ENCODE peak calls at places on chromosomes 11 and 22, in ten cellular contexts. T is activated T-cell treated with anti-CD3 and anti-CD28 coated beads, Interleukin-2, amount 50 U/mL, for 72 hours; P is activated CD8-positive, alpha-beta T cell treated with anti-CD3 and anti-CD28 coated beads, Interleukin-2, amount 10 ng/mL, durations not matched to agents 7 days and 5 days; V is naive thymus-derived CD4-positive, alpha-beta T cell; N is stimulated activated naive CD8-positive, alpha-beta T cell treated with anti-CD3 and anti-CD28 coated beads, Interleukin-15, amount 100 ng/mL, for 72 hours; X is gastroesophageal sphincter; R is left cardiac atrium; I is gastrocnemius medialis; U is Panc1; C is PC-3. E is an unnamed sample.

GRCh38 chr11:68019486-68019885 is 9.4 kb downstream of the ALDH3B1 start:
- ATAC-seq in T (no peak), P (no peak), V (no peak), N (no peak), X (no peak), R (no peak), I (no peak), U (no peak), C (no peak), E (no peak)

GRCh38 chr11:11569936-11570491 is 51.8 kb downstream of the GALNT18 start:
- ATAC-seq in T (no peak), P (no peak), V (peak; percentile 24), N (no peak), X (peak; percentile 75), R (peak; percentile 95), I (peak; percentile 63), U (peak; percentile 80), C (peak; percentile 48), E (no peak)

GRCh38 chr22:49649166-49649565 is 178.5 kb downstream of the BRD1 start:
- ATAC-seq in T (no peak), P (no peak), V (no peak), N (no peak), X (no peak), R (no peak), I (no peak), U (no peak), C (no peak), E (no peak)

GRCh38 chr11:129322941-129323340 is 52.7 kb upstream of the BARX2 start:
- ATAC-seq in T (no peak), P (no peak), V (no peak), N (no peak), X (no peak), R (no peak), I (no peak), U (no peak), C (no peak), E (no peak)

GRCh38 chr11:82883853-82884252 is 16.4 kb downstream of the PRCP start:
- ATAC-seq in T (no peak), P (no peak), V (peak; percentile 48), N (no peak), X (peak; percentile 77), R (peak; percentile 87), I (peak; percentile 56), U (no peak), C (no peak), E (no peak)

GRCh38 chr11:65422104-65422632 is 430 bp upstream of the NEAT1 start:
- ATAC-seq in T (peak; percentile 6), P (peak; percentile 3), V (peak; percentile 29), N (peak; percentile 7), X (peak; percentile 29), R (peak; percentile 44), I (peak; percentile 11), U (peak; percentile 36), C (peak; percentile 5), E (peak; percentile 37)

GRCh38 chr11:117818036-117818858 is 6.3 kb downstream of the FXYD2 start:
- ATAC-seq in T (peak; percentile 63), P (peak; percentile 8), V (peak; percentile 22), N (peak; percentile 77), X (no peak), R (peak; percentile 2), I (peak; percentile 10), U (peak; percentile 14), C (peak; percentile 37), E (peak; percentile 57)

GRCh38 chr11:84036664-84037194 is 750.6 kb upstream of the CCDC90B start:
- ATAC-seq in T (no peak), P (no peak), V (no peak), N (no peak), X (peak; percentile 60), R (no peak), I (no peak), U (no peak), C (no peak), E (no peak)

GRCh38 chr11:100557830-100558611 is 129.1 kb upstream of the ARHGAP42 start:
- ATAC-seq in T (no peak), P (no peak), V (no peak), N (no peak), X (no peak), R (no peak), I (no peak), U (no peak), C (peak; percentile 58), E (no peak)

GRCh38 chr11:1560618-1561251 is 11.3 kb downstream of the DUSP8 start:
- ATAC-seq in T (no peak), P (no peak), V (no peak), N (no peak), X (no peak), R (no peak), I (no peak), U (peak; percentile 25), C (no peak), E (no peak)

GRCh38 chr11:11311169-11311568 is 41.9 kb downstream of the CSNK2A3 start:
- ATAC-seq in T (no peak), P (peak; percentile 58), V (peak; percentile 70), N (no peak), X (no peak), R (no peak), I (no peak), U (no peak), C (no peak), E (peak; percentile 69)

GRCh38 chr11:122633219-122633829 is 22.2 kb upstream of the UBASH3B start:
- ATAC-seq in T (peak; percentile 41), P (peak; percentile 37), V (peak; percentile 52), N (peak; percentile 64), X (no peak), R (peak; percentile 78), I (no peak), U (peak; percentile 88), C (peak; percentile 53), E (peak; percentile 64)

GRCh38 chr22:18929459-18929858 is 6.6 kb downstream of the PRODH start:
- ATAC-seq in T (no peak), P (no peak), V (no peak), N (no peak), X (peak; percentile 97), R (peak; percentile 92), I (peak; percentile 66), U (no peak), C (no peak), E (no peak)

GRCh38 chr11:70405679-70406395 is 7.5 kb downstream of the CTTN start:
- ATAC-seq in T (no peak), P (no peak), V (no peak), N (no peak), X (no peak), R (no peak), I (no peak), U (no peak), C (no peak), E (no peak)

GRCh38 chr22:28903080-28903479 is 19.7 kb downstream of the ZNRF3 start:
- ATAC-seq in T (no peak), P (no peak), V (no peak), N (no peak), X (peak; percentile 51), R (peak; percentile 62), I (no peak), U (no peak), C (no peak), E (no peak)

GRCh38 chr11:10564692-10565318 is 3.7 kb downstream of the LYVE1 start:
- ATAC-seq in T (no peak), P (no peak), V (no peak), N (no peak), X (no peak), R (no peak), I (no peak), U (no peak), C (peak; percentile 23), E (peak; percentile 68)

GRCh38 chr11:65803797-65804492 is 17.1 kb downstream of the OVOL1 start:
- ATAC-seq in T (no peak), P (peak; percentile 56), V (no peak), N (no peak), X (no peak), R (no peak), I (no peak), U (peak; percentile 42), C (no peak), E (no peak)

GRCh38 chr11:17571431-17572358 is 24.6 kb downstream of the OTOG start:
- ATAC-seq in T (no peak), P (no peak), V (peak; percentile 2), N (no peak), X (no peak), R (peak; percentile 45), I (no peak), U (no peak), C (no peak), E (no peak)

GRCh38 chr22:31122196-31122531 is 602 bp upstream of the INPP5J start:
- ATAC-seq in T (no peak), P (no peak), V (no peak), N (no peak), X (peak; percentile 4), R (peak; percentile 25), I (no peak), U (no peak), C (no peak), E (no peak)

GRCh38 chr22:38831166-38831945 is 12.5 kb downstream of the NPTXR start:
- ATAC-seq in T (no peak), P (no peak), V (peak; percentile 27), N (no peak), X (no peak), R (no peak), I (no peak), U (no peak), C (no peak), E (no peak)

GRCh38 chr11:45684440-45684839 is 19.0 kb upstream of the CHST1 start:
- ATAC-seq in T (no peak), P (no peak), V (no peak), N (no peak), X (no peak), R (no peak), I (no peak), U (no peak), C (no peak), E (no peak)

GRCh38 chr11:120643254-120643653 is 131.7 kb downstream of the GRIK4 start:
- ATAC-seq in T (no peak), P (no peak), V (no peak), N (no peak), X (no peak), R (no peak), I (no peak), U (no peak), C (no peak), E (no peak)

GRCh38 chr22:36912694-36913430 is 566 bp upstream of the CSF2RB start:
- ATAC-seq in T (no peak), P (no peak), V (peak; percentile 37), N (no peak), X (peak; percentile 13), R (peak; percentile 38), I (no peak), U (no peak), C (no peak), E (peak; percentile 25)

GRCh38 chr22:50713571-50714056 is 24.4 kb upstream of the ACR start:
- ATAC-seq in T (no peak), P (no peak), V (no peak), N (no peak), X (peak; percentile 67), R (peak; percentile 63), I (peak; percentile 59), U (no peak), C (no peak), E (no peak)

GRCh38 chr11:2943711-2944118 is 14.5 kb upstream of the PHLDA2 start:
- ATAC-seq in T (no peak), P (no peak), V (no peak), N (no peak), X (no peak), R (peak; percentile 21), I (no peak), U (peak; percentile 2), C (no peak), E (no peak)

GRCh38 chr22:45604239-45604711 is 67.4 kb upstream of the ATXN10 start:
- ATAC-seq in T (no peak), P (no peak), V (peak; percentile 42), N (no peak), X (peak; percentile 1), R (peak; percentile 20), I (no peak), U (no peak), C (no peak), E (no peak)

GRCh38 chr22:21642584-21643448 is 714 bp downstream of the SDF2L1 start:
- ATAC-seq in T (peak; percentile 4), P (peak; percentile 11), V (no peak), N (peak; percentile 22), X (no peak), R (peak; percentile 12), I (no peak), U (peak; percentile 43), C (peak; percentile 7), E (peak; percentile 42)

GRCh38 chr11:44590769-44591168 is 25.3 kb downstream of the CD82 start:
- ATAC-seq in T (no peak), P (peak; percentile 48), V (no peak), N (no peak), X (no peak), R (peak; percentile 45), I (no peak), U (peak; percentile 12), C (no peak), E (no peak)

E was measured in stimulated activated memory B cell treated with anti-CD40 and anti-IgM and Interleukin-4, amounts not matched to agents 10 μg/mL and 1 μg/mL and 100 μg/mL, for 72 hours.